ENCODE peak calls at places on chromosomes 11 and 22, in nine cellular contexts. C is natural killer cell treated with Interleukin-12 subunit alpha and Interleukin-12 subunit beta and Interleukin-15 and Interleukin-18, amount 100 ng/mL, for 72 hours; Y is foreskin fibroblast; U is anterior cingulate cortex; B is fibroblast of the conjunctiva; J is stimulated activated CD4-positive, alpha-beta T cell treated with anti-CD3 and anti-CD28 coated beads, Interleukin-2, amount 100 ng/mL, for 4 hours; V is activated CD4-positive, alpha-beta T cell treated with anti-CD3 and anti-CD28 coated beads, Interleukin-2, amount 50 U/mL, for 1 hour; W is central memory CD4-positive, alpha-beta T cell; D is NCI-H2227 treated with DMSO at 0.1 percent for 48 hours. F is an unnamed sample.

GRCh38 chr11:82720267-82720666 is 13.4 kb downstream of the FAM181B start:
- DNase-seq in C (no peak), Y (no peak), U (no peak), B (no peak), J (no peak), V (no peak), W (no peak), D (no peak), F (no peak)

GRCh38 chr22:30045001-30045887 is 35.0 kb upstream of the HORMAD2 start:
- DNase-seq in C (no peak), Y (no peak), U (no peak), B (no peak), J (no peak), V (no peak), W (no peak), D (no peak), F (no peak)

GRCh38 chr22:50071432-50072166 is 13.5 kb upstream of the TTLL8 start:
- DNase-seq in C (no peak), Y (no peak), U (no peak), B (no peak), J (no peak), V (no peak), W (no peak), D (no peak), F (no peak)

GRCh38 chr11:79237676-79238075 is 203.2 kb downstream of the TENM4 start:
- DNase-seq in C (no peak), Y (peak; percentile 85), U (no peak), B (peak; percentile 49), J (no peak), V (no peak), W (no peak), D (no peak), F (no peak)

GRCh38 chr11:36508743-36509142 is 1.3 kb downstream of the TRAF6 start:
- DNase-seq in C (no peak), Y (no peak), U (no peak), B (no peak), J (no peak), V (no peak), W (no peak), D (no peak), F (no peak)

GRCh38 chr11:122653911-122654310 is 1.6 kb upstream of the UBASH3B start:
- DNase-seq in C (no peak), Y (no peak), U (no peak), B (no peak), J (no peak), V (no peak), W (no peak), D (no peak), F (no peak)

GRCh38 chr11:120517390-120518315 is 6.1 kb downstream of the GRIK4 start:
- DNase-seq in C (no peak), Y (no peak), U (no peak), B (no peak), J (no peak), V (no peak), W (no peak), D (no peak), F (no peak)

GRCh38 chr11:69899957-69900821 is 81.0 kb upstream of the FGF3 start:
- DNase-seq in C (no peak), Y (no peak), U (no peak), B (no peak), J (no peak), V (no peak), W (no peak), D (no peak), F (no peak)

GRCh38 chr22:18909556-18909955 is 3.4 kb downstream of the DGCR6 start:
- DNase-seq in C (no peak), Y (no peak), U (no peak), B (no peak), J (no peak), V (no peak), W (no peak), D (no peak), F (no peak)

GRCh38 chr22:43205261-43205691 is 18.3 kb upstream of the TTLL12 start:
- DNase-seq in C (no peak), Y (no peak), U (no peak), B (no peak), J (no peak), V (no peak), W (no peak), D (no peak), F (peak; percentile 8)

GRCh38 chr11:117882539-117882938 is 6.1 kb upstream of the FXYD6 start:
- DNase-seq in C (no peak), Y (no peak), U (peak; percentile 34), B (no peak), J (no peak), V (no peak), W (no peak), D (peak; percentile 52), F (no peak)